ENCODE peak calls at places on chromosomes 4 and X, in eight cellular contexts. C is lower lobe of right lung, D is tibial artery, B is hepatocyte, H is upper lobe of right lung, E is psoas muscle, A is A673, W is heart right ventricle. V is an unnamed sample.

GRCh38 chr4:101952985-101953384 is 162.5 kb downstream of the BANK1 start:
- DNase-seq in C (no peak), D (no peak), B (no peak), H (no peak), E (no peak), A (no peak), W (no peak), V (no peak)

GRCh38 chrX:39576081-39576701 is 521.6 kb downstream of the BCOR start:
- DNase-seq in C (no peak), D (peak; percentile 65), B (no peak), H (no peak), E (no peak), A (no peak), W (no peak), V (no peak)

GRCh38 chrX:22664826-22665225 is 334.9 kb upstream of the DDX53 start:
- DNase-seq in C (no peak), D (no peak), B (no peak), H (no peak), E (no peak), A (no peak), W (no peak), V (no peak)

GRCh38 chr4:11805837-11806236 is 377.1 kb upstream of the HS3ST1 start:
- DNase-seq in C (no peak), D (no peak), B (peak; percentile 48), H (no peak), E (no peak), A (peak; percentile 2), W (no peak), V (no peak)

GRCh38 chr4:169899295-169899694 is 126.9 kb downstream of the MFAP3L start:
- DNase-seq in C (no peak), D (no peak), B (no peak), H (no peak), E (no peak), A (peak; percentile 48), W (no peak), V (no peak)

GRCh38 chrX:72475338-72475737 is 97.3 kb downstream of the HDAC8 start:
- DNase-seq in C (no peak), D (no peak), B (no peak), H (no peak), E (no peak), A (no peak), W (no peak), V (no peak)

GRCh38 chrX:109487640-109488039 is 5.8 kb upstream of the GUCY2F start:
- DNase-seq in C (no peak), D (no peak), B (no peak), H (no peak), E (no peak), A (no peak), W (no peak), V (no peak)

GRCh38 chr4:99715286-99715685 is 57.7 kb upstream of the C4orf54 start:
- DNase-seq in C (no peak), D (no peak), B (peak; percentile 28), H (no peak), E (no peak), A (no peak), W (no peak), V (no peak)

DNA sequence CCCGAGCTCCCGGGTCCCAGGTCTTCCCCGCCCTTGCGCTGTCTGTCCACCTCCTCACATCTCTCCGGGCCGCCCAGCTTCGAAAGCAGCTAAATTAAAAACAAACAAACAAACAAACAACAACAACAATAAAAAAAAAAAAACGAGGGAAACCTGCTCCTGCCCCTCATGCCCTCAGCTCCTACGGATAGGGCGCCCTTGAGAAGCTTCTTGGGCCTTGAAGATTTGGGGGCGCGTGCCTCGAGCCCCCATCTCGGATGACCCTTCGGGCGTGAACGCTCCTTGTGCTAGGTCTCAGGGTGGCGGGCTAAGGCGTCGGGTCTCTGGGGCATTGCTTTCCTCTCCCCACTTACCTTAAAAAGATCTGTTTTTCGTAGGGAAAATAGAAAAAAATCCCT is 696 bp downstream of the NDNF start:
- DNase-seq in C (no peak), D (no peak), B (no peak), H (no peak), E (no peak), A (no peak), W (no peak), V (no peak)
- H3K27ac ChIP-seq in C (peak overlapping the region; percentile 81), D (peak overlapping the region; percentile 56), B (peak overlapping the region; percentile 18), H (peak overlapping the region; percentile 84), E (peak overlapping the region; percentile 34), A (peak overlapping the region; percentile 31), W (peak overlapping the region; percentile 85), V (no peak overlapping the region)

GRCh38 chrX:7086384-7086783 is 61.1 kb upstream of the STS start:
- DNase-seq in C (no peak), D (no peak), B (no peak), H (no peak), E (no peak), A (peak; percentile 52), W (no peak), V (no peak)

GRCh38 chrX:7084841-7085240 is 62.7 kb upstream of the STS start:
- DNase-seq in C (no peak), D (no peak), B (no peak), H (no peak), E (no peak), A (no peak), W (no peak), V (no peak)

GRCh38 chrX:7085879-7086278 is 61.6 kb upstream of the STS start:
- DNase-seq in C (no peak), D (no peak), B (no peak), H (no peak), E (no peak), A (no peak), W (no peak), V (no peak)

GRCh38 chrX:7083021-7083420 is 64.5 kb upstream of the STS start:
- DNase-seq in C (no peak), D (no peak), B (no peak), H (no peak), E (no peak), A (no peak), W (no peak), V (no peak)

GRCh38 chrX:7083468-7084396 is 63.8 kb upstream of the STS start:
- DNase-seq in C (no peak), D (no peak), B (no peak), H (no peak), E (no peak), A (peak; percentile 60), W (no peak), V (peak; percentile 63)
- H3K27ac ChIP-seq in C (no peak overlapping the region), D (no peak overlapping the region), B (no peak overlapping the region), H (no peak overlapping the region), E (no peak overlapping the region), A (no peak overlapping the region), W (peak overlapping the region; percentile 48), V (no peak overlapping the region)

DNA sequence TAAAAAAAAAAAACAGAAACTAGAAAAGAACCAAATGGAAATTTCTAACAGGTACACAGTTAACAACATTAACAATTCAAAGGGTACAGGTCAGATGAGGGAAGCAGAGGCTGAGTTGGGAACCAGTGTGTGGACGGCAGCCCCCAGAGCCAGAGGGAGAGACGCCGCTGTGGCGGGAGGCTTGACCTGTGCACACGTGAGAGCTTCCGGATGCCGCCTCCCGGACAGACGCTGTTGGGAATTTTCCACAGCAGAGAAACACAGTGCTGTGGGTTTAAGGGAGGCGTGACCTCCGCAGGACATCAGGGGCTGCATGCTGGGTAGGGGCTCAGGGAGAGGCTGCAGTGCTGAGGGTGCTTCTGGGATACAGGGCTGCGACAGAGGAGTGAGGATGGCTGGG is 22.2 kb downstream of the TACC3 start:
- DNase-seq in C (no peak), D (no peak), B (no peak), H (no peak), E (no peak), A (no peak), W (no peak), V (no peak)
- H3K27ac ChIP-seq in C (no peak overlapping the region), D (no peak overlapping the region), B (no peak overlapping the region), H (no peak overlapping the region), E (no peak overlapping the region), A (no peak overlapping the region), W (no peak overlapping the region), V (no peak overlapping the region)

GRCh38 chr4:56055027-56055976 is 106.6 kb downstream of the CEP135 start:
- DNase-seq in C (no peak), D (no peak), B (peak; percentile 27), H (no peak), E (no peak), A (no peak), W (no peak), V (no peak)
- H3K27ac ChIP-seq in C (no peak overlapping the region), D (no peak overlapping the region), B (peak overlapping the region; percentile 50), H (no peak overlapping the region), E (no peak overlapping the region), A (no peak overlapping the region), W (no peak overlapping the region), V (no peak overlapping the region)

GRCh38 chr4:43337707-43338106 is 445.2 kb downstream of the GRXCR1 start:
- DNase-seq in C (no peak), D (no peak), B (no peak), H (no peak), E (no peak), A (no peak), W (no peak), V (no peak)
- H3K27ac ChIP-seq in C (no peak overlapping the region), D (no peak overlapping the region), B (no peak overlapping the region), H (no peak overlapping the region), E (no peak overlapping the region), A (no peak overlapping the region), W (no peak overlapping the region), V (peak overlapping the region; percentile 86)

GRCh38 chr4:173475751-173476150 is 54.3 kb downstream of the HAND2 start:
- DNase-seq in C (no peak), D (no peak), B (no peak), H (no peak), E (no peak), A (no peak), W (no peak), V (no peak)

GRCh38 chr4:173482330-173482931 is 47.6 kb downstream of the HAND2 start:
- DNase-seq in C (no peak), D (no peak), B (no peak), H (no peak), E (no peak), A (no peak), W (no peak), V (no peak)

GRCh38 chr4:173478884-173479283 is 51.1 kb downstream of the HAND2 start:
- DNase-seq in C (no peak), D (no peak), B (no peak), H (no peak), E (no peak), A (no peak), W (no peak), V (no peak)

GRCh38 chr4:173477016-173477415 is 53.0 kb downstream of the HAND2 start:
- DNase-seq in C (no peak), D (no peak), B (no peak), H (no peak), E (no peak), A (no peak), W (no peak), V (no peak)

DNA sequence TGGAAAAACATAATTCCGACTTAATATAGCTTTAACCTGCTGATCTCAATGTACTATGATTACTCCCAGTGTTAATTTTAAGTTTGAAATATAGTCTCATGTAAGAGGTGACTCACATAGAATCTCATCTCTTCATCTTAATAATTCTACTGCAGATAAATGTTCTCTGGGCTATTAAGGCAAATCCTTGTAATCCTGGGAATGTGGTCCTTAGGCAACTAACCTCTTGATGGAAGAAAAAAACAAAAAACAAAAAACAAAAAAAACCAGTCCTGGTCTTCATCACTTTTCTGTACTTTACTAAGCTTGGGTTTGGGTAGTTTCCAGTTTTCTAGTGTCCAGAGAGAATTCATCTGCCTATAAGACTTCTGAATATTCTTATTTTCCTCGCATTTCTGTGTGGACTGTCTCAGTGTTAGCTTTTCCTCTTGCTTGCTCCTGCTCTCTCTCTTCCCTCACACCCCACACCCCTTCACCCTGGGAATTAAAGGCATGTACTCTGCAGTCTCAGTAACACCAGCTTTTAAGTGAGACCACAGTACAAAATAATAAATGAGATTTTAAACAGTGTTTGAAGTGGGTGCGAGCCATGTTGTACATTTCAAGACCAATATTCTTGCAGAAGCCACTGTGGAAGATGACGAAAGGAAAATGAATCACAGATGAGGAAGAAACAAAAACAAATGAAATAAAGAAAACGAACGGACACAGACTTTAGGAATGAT is 51.7 kb downstream of the HAND2 start:
- DNase-seq in C (no peak), D (no peak), B (no peak), H (no peak), E (no peak), A (no peak), W (no peak), V (no peak)
- H3K27ac ChIP-seq in C (no peak overlapping the region), D (peak overlapping the region; percentile 68), B (peak overlapping the region; percentile 7), H (no peak overlapping the region), E (no peak overlapping the region), A (no peak overlapping the region), W (peak overlapping the region; percentile 28), V (no peak overlapping the region)